ENCODE peak calls at places on chromosomes 11 and 22, in nine cellular contexts. One of them, this sample, is unnamed.

GRCh38 chr11:88414981-88415391 is 77.5 kb upstream of the CTSC start:
- DNase-seq in CD4-positive, alpha-beta T cell: no peak
- DNase-seq in hypothalamus: no peak
- DNase-seq in A172: peak; percentile 43
- DNase-seq in HS-5: no peak
- DNase-seq in effector CD4-positive, alpha-beta T cell: no peak
- DNase-seq in GM10248: no peak
- DNase-seq in KBM-7: peak; percentile 71
- DNase-seq in NCI-H1417: peak; percentile 62
- DNase-seq in this sample: no peak

GRCh38 chr11:113173023-113173594 is 141.3 kb upstream of the TTC12 start:
- DNase-seq in CD4-positive, alpha-beta T cell: no peak
- DNase-seq in hypothalamus: no peak
- DNase-seq in A172: no peak
- DNase-seq in HS-5: no peak
- DNase-seq in effector CD4-positive, alpha-beta T cell: no peak
- DNase-seq in GM10248: no peak
- DNase-seq in KBM-7: no peak
- DNase-seq in NCI-H1417: no peak
- DNase-seq in this sample: no peak

GRCh38 chr22:36471341-36471821 is 10.1 kb downstream of the TXN2 start:
- DNase-seq in CD4-positive, alpha-beta T cell: no peak
- DNase-seq in hypothalamus: no peak
- DNase-seq in A172: peak; percentile 46
- DNase-seq in HS-5: peak; percentile 61
- DNase-seq in effector CD4-positive, alpha-beta T cell: no peak
- DNase-seq in GM10248: no peak
- DNase-seq in KBM-7: no peak
- DNase-seq in NCI-H1417: no peak
- DNase-seq in this sample: no peak

GRCh38 chr22:40525250-40525884 is 111.2 kb downstream of the MRTFA start:
- DNase-seq in CD4-positive, alpha-beta T cell: peak; percentile 74
- DNase-seq in hypothalamus: no peak
- DNase-seq in A172: no peak
- DNase-seq in HS-5: no peak
- DNase-seq in effector CD4-positive, alpha-beta T cell: peak; percentile 65
- DNase-seq in GM10248: no peak
- DNase-seq in KBM-7: peak; percentile 88
- DNase-seq in NCI-H1417: no peak
- DNase-seq in this sample: peak; percentile 47

GRCh38 chr11:62256281-62256680 is 13.7 kb upstream of the SCGB2A2 start:
- DNase-seq in CD4-positive, alpha-beta T cell: no peak
- DNase-seq in hypothalamus: no peak
- DNase-seq in A172: peak; percentile 7
- DNase-seq in HS-5: peak; percentile 11
- DNase-seq in effector CD4-positive, alpha-beta T cell: no peak
- DNase-seq in GM10248: no peak
- DNase-seq in KBM-7: no peak
- DNase-seq in NCI-H1417: no peak
- DNase-seq in this sample: no peak

GRCh38 chr22:37508431-37508963 is 10.7 kb downstream of the CARD10 start:
- DNase-seq in CD4-positive, alpha-beta T cell: no peak
- DNase-seq in hypothalamus: no peak
- DNase-seq in A172: no peak
- DNase-seq in HS-5: no peak
- DNase-seq in effector CD4-positive, alpha-beta T cell: no peak
- DNase-seq in GM10248: no peak
- DNase-seq in KBM-7: no peak
- DNase-seq in NCI-H1417: no peak
- DNase-seq in this sample: no peak

GRCh38 chr11:123052884-123053721 is 8.8 kb downstream of the HSPA8 start:
- DNase-seq in CD4-positive, alpha-beta T cell: no peak
- DNase-seq in hypothalamus: no peak
- DNase-seq in A172: no peak
- DNase-seq in HS-5: no peak
- DNase-seq in effector CD4-positive, alpha-beta T cell: no peak
- DNase-seq in GM10248: no peak
- DNase-seq in KBM-7: no peak
- DNase-seq in NCI-H1417: no peak
- DNase-seq in this sample: no peak

GRCh38 chr22:48366591-48366990 is 1461.1 kb downstream of the BRD1 start:
- DNase-seq in CD4-positive, alpha-beta T cell: no peak
- DNase-seq in hypothalamus: no peak
- DNase-seq in A172: no peak
- DNase-seq in HS-5: no peak
- DNase-seq in effector CD4-positive, alpha-beta T cell: no peak
- DNase-seq in GM10248: no peak
- DNase-seq in KBM-7: no peak
- DNase-seq in NCI-H1417: no peak
- DNase-seq in this sample: no peak